ENCODE peak calls at places on chromosomes 7 and 10, in ten cellular contexts. E is NCI-H1105; K is activated effector memory CD4-positive, alpha-beta T cell treated with anti-CD3 and anti-CD28 coated beads, Interleukin-2, amount 50 U/mL, for 16 hours; D is NCI-H1436; H is T-helper 1 cell; Z is activated CD8-positive, alpha-beta memory T cell treated with anti-CD3 and anti-CD28 coated beads for 4 hours; Q is NCI-H146; U is amniotic epithelial cell; S is CD8-positive, alpha-beta T cell; Y is left ventricle myocardium inferior. R is an unnamed sample.

GRCh38 chr7:87574630-87575029 is 26.1 kb downstream of the ABCB1 start:
- DNase-seq in D (no peak), E (no peak), H (no peak), Q (no peak), S (no peak), Y (no peak), U (peak; percentile 74), K (no peak), Z (no peak), R (no peak)

GRCh38 chr10:5583525-5584175 is 58.9 kb downstream of the CALML3 start:
- DNase-seq in Q (peak; percentile 94), E (peak; percentile 81), Y (peak; percentile 52), K (peak; percentile 52), D (peak; percentile 75), Z (no peak), U (no peak), H (no peak), S (no peak), R (no peak)

GRCh38 chr10:86177483-86178155 is 189.0 kb downstream of the GRID1 start:
- DNase-seq in H (no peak), S (no peak), Q (no peak), D (no peak), Y (no peak), U (no peak), E (no peak), Z (no peak), K (no peak), R (no peak)

GRCh38 chr7:140640060-140640611 is 477 bp downstream of the DENND2A start:
- DNase-seq in U (no peak), E (no peak), Y (peak; percentile 60), H (no peak), D (no peak), K (peak; percentile 59), Q (peak; percentile 52), S (no peak), Z (no peak), R (no peak)

GRCh38 chr10:3662775-3663174 is 122.2 kb downstream of the KLF6 start:
- DNase-seq in D (no peak), H (no peak), E (no peak), Q (no peak), Z (no peak), U (no peak), K (no peak), S (no peak), Y (no peak), R (no peak)

GRCh38 chr10:18542832-18543231 is 108.6 kb downstream of the NSUN6 start:
- DNase-seq in K (no peak), D (no peak), S (no peak), Y (no peak), Z (no peak), E (no peak), Q (no peak), U (peak; percentile 13), H (no peak), R (no peak)

GRCh38 chr7:111931016-111931517 is 275.1 kb downstream of the DOCK4 start:
- DNase-seq in H (no peak), K (no peak), D (no peak), Q (peak; percentile 51), U (peak; percentile 84), Y (no peak), Z (no peak), E (no peak), S (no peak), R (no peak)

GRCh38 chr7:148973256-148973655 is 55.0 kb downstream of the PDIA4 start:
- DNase-seq in H (no peak), K (no peak), S (no peak), Z (no peak), Y (no peak), D (no peak), U (no peak), E (no peak), Q (no peak), R (no peak)

GRCh38 chr7:36305648-36306047 is 84.0 kb upstream of the ANLN start:
- DNase-seq in E (no peak), S (peak; percentile 19), D (no peak), Z (no peak), H (no peak), Y (no peak), Q (no peak), U (no peak), K (peak; percentile 14), R (no peak)

GRCh38 chr7:68613405-68613804 is 984.9 kb upstream of the AUTS2 start:
- DNase-seq in E (peak; percentile 9), K (no peak), Y (no peak), U (no peak), S (no peak), D (no peak), H (no peak), Z (no peak), Q (peak; percentile 91), R (no peak)

GRCh38 chr10:71547841-71548493 is 151.2 kb downstream of the CDH23 start:
- DNase-seq in Q (no peak), Z (no peak), D (no peak), U (peak; percentile 17), K (no peak), H (no peak), E (no peak), Y (peak; percentile 75), S (no peak), R (no peak)

GRCh38 chr10:132404169-132404880 is 7.3 kb downstream of the PWWP2B start:
- DNase-seq in Q (no peak), Y (no peak), S (no peak), Z (no peak), E (no peak), H (no peak), U (no peak), K (no peak), D (no peak), R (no peak)

GRCh38 chr10:30056281-30056680 is 3.1 kb downstream of the JCAD start:
- DNase-seq in E (no peak), U (peak; percentile 42), D (no peak), H (no peak), Y (no peak), Q (no peak), K (no peak), S (no peak), Z (no peak), R (no peak)

GRCh38 chr7:89772276-89772675 is 382.0 kb upstream of the STEAP1 start:
- DNase-seq in D (no peak), S (no peak), E (no peak), Y (no peak), K (no peak), H (no peak), Z (no peak), U (no peak), Q (no peak), R (no peak)

GRCh38 chr7:22858640-22859561 is 36.3 kb upstream of the TOMM7 start:
- DNase-seq in K (no peak), S (peak; percentile 21), Q (no peak), E (no peak), Z (no peak), U (peak; percentile 99), Y (no peak), H (no peak), D (no peak), R (no peak)

GRCh38 chr10:24396396-24396795 is 187.5 kb downstream of the KIAA1217 start:
- DNase-seq in U (peak; percentile 24), S (no peak), Z (no peak), Y (no peak), Q (no peak), E (no peak), K (no peak), D (no peak), H (no peak), R (no peak)

GRCh38 chr7:84497873-84498272 is 303.3 kb upstream of the SEMA3A start:
- DNase-seq in D (no peak), U (peak; percentile 85), E (no peak), K (no peak), Z (no peak), S (no peak), H (no peak), Y (no peak), Q (no peak), R (no peak)

GRCh38 chr7:151246161-151247015 is 2.1 kb downstream of the SMARCD3 start:
- DNase-seq in Z (no peak), H (no peak), U (peak; percentile 33), K (no peak), D (no peak), E (no peak), S (no peak), Q (no peak), Y (no peak), R (no peak)

GRCh38 chr7:57343901-57344622 is 105.9 kb upstream of the ZNF716 start:
- DNase-seq in D (no peak), H (no peak), E (no peak), U (no peak), Y (peak; percentile 84), Q (no peak), S (no peak), Z (no peak), K (no peak), R (no peak)

GRCh38 chr7:148700693-148701092 is 2.0 kb downstream of the CUL1 start:
- DNase-seq in K (peak; percentile 74), Z (no peak), Q (no peak), U (peak; percentile 44), Y (no peak), E (no peak), S (no peak), D (no peak), H (peak; percentile 12), R (peak; percentile 61)

GRCh38 chr7:36723951-36724664 is at the start of gene AOAH:
- DNase-seq in Y (peak; percentile 55), D (no peak), K (peak; percentile 83), S (peak; percentile 87), E (no peak), U (no peak), Z (peak; percentile 50), Q (no peak), H (peak; percentile 56), R (peak; percentile 74)

R was measured in NK-92 treated with Interleukin-12 subunit alpha and Interleukin-12 subunit beta, amount 100 ng/mL, for 24 hours.